ENCODE peak calls at places on chromosomes 12 and 14, in nine cellular contexts. Z, A, O, G, B, S, Y, N and P are unnamed samples.

GRCh38 chr12:128387811-128388422 is 120.9 kb downstream of the TMEM132C start:
- DNase-seq in Z (peak), A (peak), O (no peak), G (no peak), B (no peak), S (no peak), Y (peak), N (peak), P (no peak)

GRCh38 chr12:104741072-104741471 is 217.0 kb downstream of the SLC41A2 start:
- DNase-seq in Z (no peak), A (no peak), O (no peak), G (no peak), B (no peak), S (no peak), Y (no peak), N (no peak), P (no peak)

GRCh38 chr14:39555749-39556148 is 123.5 kb upstream of the FBXO33 start:
- DNase-seq in Z (no peak), A (no peak), O (no peak), G (peak), B (no peak), S (no peak), Y (no peak), N (no peak), P (no peak)

GRCh38 chr14:90893028-90893427 is 76.8 kb upstream of the TTC7B start:
- DNase-seq in Z (no peak), A (no peak), O (no peak), G (no peak), B (no peak), S (no peak), Y (no peak), N (no peak), P (no peak)

GRCh38 chr14:64704743-64705405 is 650 bp downstream of the PLEKHG3 start:
- DNase-seq in Z (peak), A (peak), O (no peak), G (peak), B (no peak), S (no peak), Y (peak), N (no peak), P (no peak)

GRCh38 chr14:70655110-70655826 is 13.6 kb downstream of the TTC9 start:
- DNase-seq in Z (peak), A (no peak), O (no peak), G (no peak), B (no peak), S (no peak), Y (no peak), N (no peak), P (no peak)

GRCh38 chr14:103070263-103070885 is 13.0 kb upstream of the CDC42BPB start:
- DNase-seq in Z (no peak), A (no peak), O (no peak), G (peak), B (no peak), S (no peak), Y (no peak), N (no peak), P (no peak)

GRCh38 chr12:111457071-111457470 is 51.3 kb downstream of the SH2B3 start:
- DNase-seq in Z (no peak), A (no peak), O (no peak), G (no peak), B (no peak), S (no peak), Y (no peak), N (no peak), P (no peak)

GRCh38 chr12:5165296-5165970 is 121.8 kb downstream of the KCNA5 start:
- DNase-seq in Z (no peak), A (no peak), O (no peak), G (no peak), B (no peak), S (no peak), Y (no peak), N (no peak), P (no peak)

GRCh38 chr14:99363616-99364290 is 91.8 kb upstream of the BCL11B start:
- DNase-seq in Z (no peak), A (no peak), O (no peak), G (no peak), B (no peak), S (no peak), Y (no peak), N (no peak), P (no peak)

DNA sequence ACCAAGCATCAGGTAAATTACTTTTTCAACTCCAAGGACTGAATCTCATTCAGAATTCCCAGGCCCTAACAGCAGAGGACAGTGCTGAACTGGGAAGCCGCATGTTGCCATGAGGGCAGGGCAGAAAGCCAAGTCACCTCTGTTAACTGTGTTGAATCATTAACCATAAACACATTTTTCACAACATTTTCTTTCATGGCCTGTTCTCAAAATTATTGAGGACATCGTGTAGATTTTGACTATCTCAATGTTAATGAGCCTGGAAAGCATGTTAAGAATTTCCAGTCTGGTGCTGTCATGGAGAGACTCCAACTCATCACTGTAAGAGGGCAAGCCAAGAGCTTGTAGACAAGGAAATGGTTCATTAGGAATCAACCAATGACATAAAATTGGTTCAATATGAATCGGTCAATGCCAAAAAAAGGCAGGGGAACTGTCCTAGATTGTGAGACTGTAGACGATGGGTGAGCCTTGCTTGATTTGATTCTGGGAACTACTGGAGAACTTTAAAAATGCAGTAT is 33.7 kb downstream of the CPM start:
- DNase-seq in Z (peak), A (peak), O (peak), G (peak), B (peak), S (peak), Y (peak), N (peak), P (peak)
- H3K4me3 ChIP-seq in Z (no peak), A (no peak), O (no peak), G (no peak), B (no peak), S (no peak), Y (no peak), N (no peak), P (no peak)

DNA sequence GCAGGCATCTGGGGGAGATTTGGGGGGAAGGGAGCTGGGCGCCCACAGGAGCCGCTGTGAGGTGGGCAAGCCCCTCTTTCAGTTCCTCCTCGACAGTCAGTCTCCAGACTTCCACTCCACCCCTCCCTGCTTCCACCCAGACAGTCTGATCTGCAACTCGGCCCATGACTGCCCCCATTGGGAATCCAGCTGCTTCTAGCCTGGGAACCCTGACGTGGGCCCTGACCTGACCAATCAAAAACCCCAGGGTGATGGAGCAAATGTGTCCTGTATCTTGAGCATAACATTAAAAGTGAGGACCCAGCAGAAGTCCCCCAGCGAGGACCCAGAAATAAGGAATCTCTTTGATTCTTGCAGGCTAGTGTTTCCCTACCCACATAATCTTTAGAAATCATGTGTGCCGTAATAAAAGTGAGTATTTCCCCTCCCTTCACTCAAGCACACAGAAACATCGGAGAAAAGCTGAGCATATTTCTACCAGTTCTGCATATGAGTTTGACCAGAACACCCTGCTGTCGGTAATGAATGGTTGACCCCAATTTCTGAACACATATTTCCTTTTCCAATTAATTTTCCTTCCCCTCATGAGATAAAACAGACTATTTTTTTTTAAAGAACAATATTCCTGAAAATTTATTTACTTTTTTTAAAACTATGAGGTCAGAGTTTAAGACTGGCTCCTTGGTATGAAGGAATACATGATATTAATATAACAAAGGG is 6.4 kb downstream of the SSH1 start:
- DNase-seq in Z (no peak), A (no peak), O (no peak), G (peak), B (no peak), S (no peak), Y (no peak), N (no peak), P (no peak)
- TF ChIP-seq CTCF in Z (no peak), A (no peak), O (peak), G (no peak), B (no peak), S (no peak), Y (no peak), N (no peak), P (no peak)

DNA sequence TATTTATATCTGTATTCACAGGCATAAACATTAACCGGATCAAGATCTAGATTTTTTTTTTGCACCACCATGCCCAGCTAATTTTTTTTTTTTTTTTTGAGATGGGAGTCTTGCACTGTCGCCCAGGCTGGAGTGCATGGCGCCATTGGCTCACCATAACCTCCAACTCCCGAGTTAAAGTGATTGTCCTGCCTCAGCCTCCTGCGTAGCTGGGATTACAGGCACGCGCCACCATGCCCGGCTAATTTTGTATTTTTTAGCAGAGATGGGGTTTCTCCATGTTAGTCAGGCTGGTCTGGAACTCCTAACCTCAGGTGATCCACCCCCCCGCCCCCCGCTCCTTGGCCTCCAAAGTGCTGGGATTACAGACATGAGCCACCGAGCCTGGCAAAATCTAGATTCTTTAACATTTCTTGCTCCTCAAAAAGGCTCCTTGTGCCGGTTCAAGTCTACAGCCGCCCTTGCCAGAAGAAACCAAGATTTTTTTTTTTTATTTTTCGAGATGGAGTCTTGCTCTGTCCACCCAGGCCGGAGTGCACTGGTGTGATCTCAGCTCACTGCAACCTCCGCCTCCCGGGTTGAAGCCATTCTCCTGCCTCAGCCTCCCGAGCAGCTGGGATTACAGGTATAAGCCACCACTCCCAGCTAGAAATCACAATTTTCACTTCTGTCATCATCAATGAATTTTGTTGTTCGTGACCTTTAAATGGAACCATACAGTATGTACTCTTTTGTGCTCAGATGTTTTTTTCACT is 36.9 kb upstream of the SLC2A3 start:
- DNase-seq in Z (no peak), A (no peak), O (no peak), G (no peak), B (no peak), S (no peak), Y (no peak), N (no peak), P (no peak)
- H3K4me3 ChIP-seq in Z (no peak), A (peak), O (no peak), G (no peak), B (no peak), S (no peak), Y (no peak), N (no peak), P (no peak)

DNA sequence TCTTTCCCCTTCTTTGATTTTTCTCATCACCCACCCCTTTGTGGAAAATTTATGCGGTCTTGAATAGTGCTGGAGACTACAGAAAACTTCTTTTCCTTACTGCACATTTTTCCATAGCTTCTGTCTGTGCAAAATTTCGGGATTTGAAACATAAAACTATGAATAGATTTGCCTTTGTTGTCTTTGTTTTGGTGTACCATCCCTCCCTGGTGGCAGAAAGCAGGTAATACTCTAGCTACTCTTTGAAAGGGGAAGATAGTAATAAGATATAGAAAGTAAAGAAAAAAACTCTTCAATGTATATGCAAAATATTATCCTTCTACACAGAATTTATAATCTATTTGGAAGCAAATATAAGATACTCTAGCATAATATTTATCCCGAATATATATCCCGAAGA is 79.1 kb upstream of the LMO3 start:
- DNase-seq in Z (no peak), A (no peak), O (no peak), G (no peak), B (peak), S (no peak), Y (no peak), N (no peak), P (peak)
- TF ChIP-seq CTCF in Z (no peak), A (peak), O (peak), G (no peak), B (peak), S (no peak), Y (no peak), N (no peak), P (peak)